ENCODE peak calls at places on chromosome 17, in six cellular contexts. One of them, this sample, is unnamed.

GRCh38 chr17:80363518-80364090 is 51.4 kb upstream of the ENDOV start:
- DNase-seq in fibroblast of lung: no peak
- DNase-seq in IMR-90: no peak
- DNase-seq in DND-41: no peak
- DNase-seq in A549: no peak
- DNase-seq in HCT116: no peak
- DNase-seq in this sample: no peak

GRCh38 chr17:56708220-56708567 is 114.7 kb downstream of the NOG start:
- DNase-seq in HCT116: no peak
- DNase-seq in A549: no peak
- DNase-seq in DND-41: no peak
- DNase-seq in IMR-90: peak
- DNase-seq in fibroblast of lung: no peak
- DNase-seq in this sample: peak

GRCh38 chr17:78230996-78231931 is at the start of gene TMEM235:
- DNase-seq in IMR-90: no peak
- DNase-seq in HCT116: no peak
- DNase-seq in DND-41: no peak
- DNase-seq in fibroblast of lung: no peak
- DNase-seq in A549: no peak
- DNase-seq in this sample: no peak

GRCh38 chr17:30995347-30995746 is 24.5 kb downstream of the RNF135 start:
- DNase-seq in HCT116: no peak
- DNase-seq in DND-41: no peak
- DNase-seq in IMR-90: peak
- DNase-seq in A549: no peak
- DNase-seq in fibroblast of lung: no peak
- DNase-seq in this sample: no peak

GRCh38 chr17:48153711-48154642 is 46.4 kb downstream of the SNX11 start:
- DNase-seq in IMR-90: peak
- DNase-seq in HCT116: peak
- DNase-seq in A549: peak
- DNase-seq in DND-41: peak
- DNase-seq in fibroblast of lung: peak
- DNase-seq in this sample: peak

GRCh38 chr17:43814714-43815113 is 18.2 kb downstream of the MPP3 start:
- DNase-seq in HCT116: no peak
- DNase-seq in A549: peak
- DNase-seq in fibroblast of lung: peak
- DNase-seq in DND-41: no peak
- DNase-seq in IMR-90: peak
- DNase-seq in this sample: peak

GRCh38 chr17:31877341-31877740 is 18.3 kb upstream of the COPRS start:
- DNase-seq in HCT116: no peak
- DNase-seq in DND-41: no peak
- DNase-seq in A549: no peak
- DNase-seq in IMR-90: no peak
- DNase-seq in fibroblast of lung: no peak
- DNase-seq in this sample: no peak

GRCh38 chr17:29726721-29727252 is 104.1 kb upstream of the CORO6 start:
- DNase-seq in fibroblast of lung: no peak
- DNase-seq in A549: peak
- DNase-seq in DND-41: peak
- DNase-seq in IMR-90: peak
- DNase-seq in HCT116: no peak
- DNase-seq in this sample: no peak

GRCh38 chr17:10657866-10658265 is 757 bp upstream of the MYH3 start:
- DNase-seq in IMR-90: no peak
- DNase-seq in DND-41: no peak
- DNase-seq in HCT116: no peak
- DNase-seq in fibroblast of lung: no peak
- DNase-seq in A549: no peak
- DNase-seq in this sample: no peak

GRCh38 chr17:67779098-67779672 is 46.1 kb upstream of the BPTF start:
- DNase-seq in DND-41: peak
- DNase-seq in HCT116: peak
- DNase-seq in fibroblast of lung: peak
- DNase-seq in IMR-90: peak
- DNase-seq in A549: peak
- DNase-seq in this sample: peak

GRCh38 chr17:50018909-50019308 is 23.9 kb upstream of the DLX3 start:
- DNase-seq in A549: no peak
- DNase-seq in IMR-90: peak
- DNase-seq in DND-41: no peak
- DNase-seq in fibroblast of lung: no peak
- DNase-seq in HCT116: no peak
- DNase-seq in this sample: no peak

GRCh38 chr17:4956493-4957061 is 5.7 kb downstream of the ENO3 start:
- DNase-seq in A549: no peak
- DNase-seq in fibroblast of lung: no peak
- DNase-seq in HCT116: no peak
- DNase-seq in DND-41: no peak
- DNase-seq in IMR-90: no peak
- DNase-seq in this sample: no peak

GRCh38 chr17:45222994-45223540 is 1.4 kb downstream of the FMNL1 start:
- DNase-seq in HCT116: no peak
- DNase-seq in fibroblast of lung: no peak
- DNase-seq in DND-41: no peak
- DNase-seq in IMR-90: no peak
- DNase-seq in A549: no peak
- DNase-seq in this sample: no peak

GRCh38 chr17:31534223-31534888 is 142.9 kb downstream of the RAB11FIP4 start:
- DNase-seq in A549: no peak
- DNase-seq in IMR-90: peak
- DNase-seq in HCT116: no peak
- DNase-seq in DND-41: no peak
- DNase-seq in fibroblast of lung: no peak
- DNase-seq in this sample: peak

GRCh38 chr17:79989106-79989835 is 46.4 kb downstream of the TBC1D16 start:
- DNase-seq in HCT116: no peak
- DNase-seq in DND-41: no peak
- DNase-seq in fibroblast of lung: no peak
- DNase-seq in A549: no peak
- DNase-seq in IMR-90: no peak
- DNase-seq in this sample: no peak

GRCh38 chr17:60039096-60039495 is 39.6 kb downstream of the HEATR6 start:
- DNase-seq in DND-41: no peak
- DNase-seq in HCT116: no peak
- DNase-seq in fibroblast of lung: no peak
- DNase-seq in IMR-90: no peak
- DNase-seq in A549: no peak
- DNase-seq in this sample: peak

GRCh38 chr17:21214777-21215541 is 998 bp upstream of the TMEM11 start:
- DNase-seq in fibroblast of lung: peak
- DNase-seq in IMR-90: no peak
- DNase-seq in DND-41: peak
- DNase-seq in HCT116: no peak
- DNase-seq in A549: no peak
- DNase-seq in this sample: peak

GRCh38 chr17:43579570-43580140 is 33.5 kb upstream of the ETV4 start:
- DNase-seq in IMR-90: peak
- DNase-seq in DND-41: no peak
- DNase-seq in A549: peak
- DNase-seq in HCT116: no peak
- DNase-seq in fibroblast of lung: peak
- DNase-seq in this sample: peak

GRCh38 chr17:27559996-27560481 is 70.9 kb upstream of the LGALS9 start:
- DNase-seq in DND-41: no peak
- DNase-seq in A549: peak
- DNase-seq in IMR-90: peak
- DNase-seq in fibroblast of lung: peak
- DNase-seq in HCT116: no peak
- DNase-seq in this sample: peak

GRCh38 chr17:30964878-30965277 is 6.0 kb upstream of the RNF135 start:
- DNase-seq in DND-41: no peak
- DNase-seq in fibroblast of lung: peak
- DNase-seq in IMR-90: peak
- DNase-seq in HCT116: no peak
- DNase-seq in A549: no peak
- DNase-seq in this sample: no peak

GRCh38 chr17:77821114-77821513 is 137.4 kb upstream of the TNRC6C start:
- DNase-seq in A549: peak
- DNase-seq in fibroblast of lung: no peak
- DNase-seq in IMR-90: no peak
- DNase-seq in DND-41: peak
- DNase-seq in HCT116: no peak
- DNase-seq in this sample: no peak

GRCh38 chr17:38542286-38542685 is 63.5 kb downstream of the SRCIN1 start:
- DNase-seq in HCT116: no peak
- DNase-seq in DND-41: no peak
- DNase-seq in fibroblast of lung: no peak
- DNase-seq in A549: no peak
- DNase-seq in IMR-90: no peak
- DNase-seq in this sample: no peak

GRCh38 chr17:40779181-40779909 is 3.0 kb downstream of the KRT27 start:
- DNase-seq in HCT116: no peak
- DNase-seq in DND-41: no peak
- DNase-seq in IMR-90: no peak
- DNase-seq in fibroblast of lung: no peak
- DNase-seq in A549: peak
- DNase-seq in this sample: no peak

GRCh38 chr17:62792122-62792800 is 15.9 kb downstream of the MARCHF10 start:
- DNase-seq in fibroblast of lung: peak
- DNase-seq in HCT116: peak
- DNase-seq in A549: peak
- DNase-seq in IMR-90: peak
- DNase-seq in DND-41: no peak
- DNase-seq in this sample: peak

GRCh38 chr17:42322382-42323267 is 34.3 kb downstream of the STAT5A start:
- DNase-seq in A549: peak
- DNase-seq in IMR-90: peak
- DNase-seq in DND-41: peak
- DNase-seq in HCT116: peak
- DNase-seq in fibroblast of lung: peak
- DNase-seq in this sample: peak

GRCh38 chr17:43917348-43918025 is 10.2 kb upstream of the MPP2 start:
- DNase-seq in DND-41: no peak
- DNase-seq in HCT116: no peak
- DNase-seq in fibroblast of lung: peak
- DNase-seq in IMR-90: peak
- DNase-seq in A549: peak
- DNase-seq in this sample: no peak

GRCh38 chr17:17849147-17849820 is 12.5 kb upstream of the SREBF1 start:
- DNase-seq in DND-41: peak
- DNase-seq in A549: no peak
- DNase-seq in fibroblast of lung: peak
- DNase-seq in IMR-90: no peak
- DNase-seq in HCT116: no peak
- DNase-seq in this sample: peak

GRCh38 chr17:43907425-43907981 is at the start of gene MPP2:
- DNase-seq in fibroblast of lung: peak
- DNase-seq in IMR-90: peak
- DNase-seq in HCT116: peak
- DNase-seq in A549: peak
- DNase-seq in DND-41: peak
- DNase-seq in this sample: peak

GRCh38 chr17:64747938-64748540 is 85.9 kb upstream of the SMURF2 start:
- DNase-seq in fibroblast of lung: peak
- DNase-seq in A549: no peak
- DNase-seq in DND-41: no peak
- DNase-seq in HCT116: no peak
- DNase-seq in IMR-90: peak
- DNase-seq in this sample: peak

GRCh38 chr17:81517009-81517338 is 4.4 kb upstream of the ACTG1 start:
- DNase-seq in DND-41: no peak
- DNase-seq in IMR-90: no peak
- DNase-seq in fibroblast of lung: no peak
- DNase-seq in A549: no peak
- DNase-seq in HCT116: no peak
- DNase-seq in this sample: no peak
- H3K4me2 ChIP-seq in DND-41: peak
- H3K4me2 ChIP-seq in IMR-90: peak
- H3K4me2 ChIP-seq in fibroblast of lung: peak
- H3K4me2 ChIP-seq in A549: peak
- H3K4me2 ChIP-seq in HCT116: peak
- H3K4me2 ChIP-seq in this sample: peak

GRCh38 chr17:7324438-7324779 is 4.7 kb downstream of the NEURL4 start:
- DNase-seq in HCT116: no peak
- DNase-seq in fibroblast of lung: no peak
- DNase-seq in DND-41: no peak
- DNase-seq in A549: no peak
- DNase-seq in IMR-90: no peak
- DNase-seq in this sample: no peak
- TF ChIP-seq CTCF in HCT116: no peak
- TF ChIP-seq CTCF in fibroblast of lung: no peak
- TF ChIP-seq CTCF in DND-41: no peak
- TF ChIP-seq CTCF in A549: peak
- TF ChIP-seq CTCF in IMR-90: no peak
- TF ChIP-seq CTCF in this sample: no peak

GRCh38 chr17:75397217-75397616 is 8.3 kb downstream of the GRB2 start:
- DNase-seq in HCT116: no peak
- DNase-seq in A549: no peak
- DNase-seq in fibroblast of lung: no peak
- DNase-seq in DND-41: no peak
- DNase-seq in IMR-90: no peak
- DNase-seq in this sample: no peak

GRCh38 chr17:75400326-75400939 is 5.0 kb downstream of the GRB2 start:
- DNase-seq in HCT116: no peak
- DNase-seq in DND-41: no peak
- DNase-seq in IMR-90: no peak
- DNase-seq in fibroblast of lung: no peak
- DNase-seq in A549: no peak
- DNase-seq in this sample: no peak

GRCh38 chr17:75396025-75396424 is 9.5 kb downstream of the GRB2 start:
- DNase-seq in DND-41: no peak
- DNase-seq in HCT116: no peak
- DNase-seq in A549: no peak
- DNase-seq in fibroblast of lung: no peak
- DNase-seq in IMR-90: no peak
- DNase-seq in this sample: no peak

GRCh38 chr17:75396781-75397180 is 8.7 kb downstream of the GRB2 start:
- DNase-seq in fibroblast of lung: no peak
- DNase-seq in DND-41: no peak
- DNase-seq in A549: no peak
- DNase-seq in HCT116: no peak
- DNase-seq in IMR-90: no peak
- DNase-seq in this sample: no peak

GRCh38 chr17:75398279-75398678 is 7.2 kb downstream of the GRB2 start:
- DNase-seq in IMR-90: no peak
- DNase-seq in DND-41: no peak
- DNase-seq in HCT116: no peak
- DNase-seq in A549: no peak
- DNase-seq in fibroblast of lung: no peak
- DNase-seq in this sample: no peak
- H3K4me2 ChIP-seq in IMR-90: no peak
- H3K4me2 ChIP-seq in DND-41: peak
- H3K4me2 ChIP-seq in HCT116: no peak
- H3K4me2 ChIP-seq in A549: no peak
- H3K4me2 ChIP-seq in fibroblast of lung: no peak
- H3K4me2 ChIP-seq in this sample: no peak

GRCh38 chr17:76793775-76794174 is 55.9 kb downstream of the MFSD11 start:
- DNase-seq in IMR-90: peak
- DNase-seq in DND-41: peak
- DNase-seq in fibroblast of lung: no peak
- DNase-seq in A549: peak
- DNase-seq in HCT116: peak
- DNase-seq in this sample: peak
- TF ChIP-seq CTCF in IMR-90: peak
- TF ChIP-seq CTCF in DND-41: peak
- TF ChIP-seq CTCF in fibroblast of lung: peak
- TF ChIP-seq CTCF in A549: peak
- TF ChIP-seq CTCF in HCT116: peak
- TF ChIP-seq CTCF in this sample: peak

This sample was measured in astrocyte.